ENCODE peak calls at places on chromosome 3, in five cellular contexts. V is astrocyte of the spinal cord, G is AG04450, J is heart left ventricle, D is body of pancreas. H is an unnamed sample.

GRCh38 chr3:86929046-86929445 is 61.9 kb downstream of the VGLL3 start:
- DNase-seq in G (no peak), D (no peak), V (no peak), J (no peak), H (no peak)

GRCh38 chr3:19256313-19256712 is 108.0 kb downstream of the KCNH8 start:
- DNase-seq in J (no peak), V (no peak), D (no peak), G (no peak), H (no peak)

GRCh38 chr3:148932976-148933375 is 58.4 kb upstream of the GYG1 start:
- DNase-seq in J (no peak), G (no peak), D (no peak), V (no peak), H (no peak)

GRCh38 chr3:127961963-127962362 is 46.9 kb downstream of the KBTBD12 start:
- DNase-seq in D (no peak), V (peak), G (no peak), J (no peak), H (no peak)

GRCh38 chr3:118863731-118864322 is 170.8 kb downstream of the IGSF11 start:
- DNase-seq in D (no peak), V (no peak), J (no peak), G (no peak), H (no peak)

GRCh38 chr3:107739227-107739626 is 216.5 kb downstream of the BBX start:
- DNase-seq in V (no peak), D (no peak), J (no peak), G (no peak), H (no peak)

GRCh38 chr3:140822381-140823047 is 119.1 kb upstream of the SLC25A36 start:
- DNase-seq in J (no peak), D (no peak), G (no peak), V (no peak), H (no peak)

GRCh38 chr3:133362539-133362938 is 37.3 kb upstream of the BFSP2 start:
- DNase-seq in G (no peak), V (no peak), D (no peak), J (no peak), H (no peak)

GRCh38 chr3:139974809-139975425 is 39.9 kb downstream of the CLSTN2 start:
- DNase-seq in J (no peak), V (no peak), D (no peak), G (no peak), H (no peak)

GRCh38 chr3:96803860-96804259 is 10.5 kb upstream of the EPHA6 start:
- DNase-seq in J (no peak), D (no peak), G (no peak), V (no peak), H (no peak)

GRCh38 chr3:4065080-4065479 is 238.1 kb upstream of the SETMAR start:
- DNase-seq in D (no peak), J (no peak), V (no peak), G (no peak), H (no peak)

GRCh38 chr3:193803288-193803687 is 210.3 kb downstream of the OPA1 start:
- DNase-seq in J (no peak), G (no peak), D (peak), V (no peak), H (no peak)

GRCh38 chr3:159850481-159850880 is 138.2 kb upstream of the IL12A start:
- DNase-seq in G (no peak), D (no peak), V (no peak), J (no peak), H (no peak)

GRCh38 chr3:158313344-158313927 is 203.5 kb downstream of the RSRC1 start:
- DNase-seq in D (no peak), V (peak), G (no peak), J (no peak), H (no peak)

GRCh38 chr3:7577513-7577912 is 716.6 kb downstream of the GRM7 start:
- DNase-seq in J (no peak), D (no peak), G (no peak), V (no peak), H (no peak)

GRCh38 chr3:35659808-35660207 is 20.5 kb downstream of the ARPP21 start:
- DNase-seq in J (no peak), G (no peak), V (no peak), D (no peak), H (no peak)

GRCh38 chr3:115525726-115526125 is 97.6 kb upstream of the GAP43 start:
- DNase-seq in J (no peak), D (no peak), G (no peak), V (peak), H (no peak)

GRCh38 chr3:193776626-193777025 is 183.6 kb downstream of the OPA1 start:
- DNase-seq in V (no peak), G (no peak), D (no peak), J (no peak), H (no peak)

GRCh38 chr3:153284282-153284938 is 122.4 kb downstream of the RAP2B start:
- DNase-seq in D (no peak), V (peak), G (peak), J (peak), H (no peak)

GRCh38 chr3:81651139-81651538 is 110.3 kb downstream of the GBE1 start:
- DNase-seq in J (no peak), G (no peak), D (no peak), V (no peak), H (no peak)

GRCh38 chr3:81352867-81353266 is 408.6 kb downstream of the GBE1 start:
- DNase-seq in J (no peak), D (no peak), V (peak), G (no peak), H (no peak)

GRCh38 chr3:80733522-80734176 is 965.9 kb upstream of the ROBO1 start:
- DNase-seq in D (peak), J (no peak), V (peak), G (no peak), H (no peak)

GRCh38 chr3:15206662-15207576 is 873 bp downstream of the CAPN7 start:
- DNase-seq in J (peak), V (peak), D (peak), G (no peak), H (no peak)

GRCh38 chr3:29805757-29806156 is 524.9 kb downstream of the RBMS3 start:
- DNase-seq in G (no peak), D (no peak), V (peak), J (no peak), H (no peak)

GRCh38 chr3:120743081-120743365 is 479 bp downstream of the GTF2E1 start:
- DNase-seq in J (no peak), V (peak), D (no peak), G (no peak), H (no peak)

GRCh38 chr3:142642956-142643355 is 46.8 kb downstream of the PLS1 start:
- DNase-seq in D (no peak), G (no peak), J (no peak), V (no peak), H (no peak)

GRCh38 chr3:52176951-52177700 is 20.8 kb upstream of the ALAS1 start:
- DNase-seq in J (no peak), G (no peak), D (no peak), V (no peak), H (no peak)

GRCh38 chr3:122353215-122353614 is 28.2 kb downstream of the CSTA start:
- DNase-seq in V (no peak), D (no peak), J (no peak), G (no peak), H (no peak)

GRCh38 chr3:129248286-129248979 is 973 bp upstream of the COPG1 start:
- DNase-seq in D (peak), V (no peak), G (no peak), J (no peak), H (no peak)

GRCh38 chr3:39905788-39906187 is 96.4 kb downstream of the MYRIP start:
- DNase-seq in J (no peak), G (no peak), V (no peak), D (no peak), H (no peak)

GRCh38 chr3:16102187-16102561 is 72.3 kb upstream of the GALNT15 start:
- DNase-seq in D (no peak), J (no peak), V (no peak), G (no peak), H (no peak)

GRCh38 chr3:157384526-157384925 is 52.1 kb upstream of the PTX3 start:
- DNase-seq in V (no peak), D (no peak), G (no peak), J (no peak), H (no peak)

GRCh38 chr3:59412506-59412905 is 362.7 kb upstream of the CFAP20DC start:
- DNase-seq in G (no peak), V (no peak), J (no peak), D (no peak), H (no peak)

GRCh38 chr3:171285287-171285686 is 174.9 kb downstream of the TNIK start:
- DNase-seq in V (no peak), G (no peak), J (no peak), D (no peak), H (no peak)

GRCh38 chr3:108527827-108528226 is 17.4 kb upstream of the MYH15 start:
- DNase-seq in J (no peak), V (no peak), G (no peak), D (no peak), H (no peak)

GRCh38 chr3:36876181-36876936 is 68.5 kb downstream of the TRANK1 start:
- DNase-seq in J (no peak), V (no peak), D (no peak), G (no peak), H (no peak)

GRCh38 chr3:120381503-120381902 is 32.3 kb upstream of the LRRC58 start:
- DNase-seq in D (no peak), V (no peak), G (no peak), J (no peak), H (no peak)

GRCh38 chr3:7272203-7272602 is 411.3 kb downstream of the GRM7 start:
- DNase-seq in G (no peak), J (no peak), V (no peak), D (no peak), H (no peak)

GRCh38 chr3:185555101-185555501 is 2.7 kb upstream of the LIPH start:
- DNase-seq in J (no peak), V (no peak), D (no peak), G (no peak), H (no peak)

GRCh38 chr3:189272500-189273119 is 100.8 kb downstream of the TPRG1 start:
- DNase-seq in G (no peak), J (no peak), V (no peak), D (no peak), H (no peak)
- TF ChIP-seq CTCF in G (peak), J (no peak), V (peak), D (peak), H (peak)

GRCh38 chr3:11212784-11213183 is 58.5 kb downstream of the HRH1 start:
- DNase-seq in V (no peak), G (no peak), D (no peak), J (no peak), H (no peak)

GRCh38 chr3:11212301-11212613 is 58.0 kb downstream of the HRH1 start:
- DNase-seq in V (peak), D (no peak), J (no peak), G (no peak), H (no peak)

GRCh38 chr3:11214451-11214987 is 57.7 kb upstream of the ATG7 start:
- DNase-seq in V (no peak), J (no peak), G (no peak), D (no peak), H (no peak)

GRCh38 chr3:11213810-11214450 is 58.3 kb upstream of the ATG7 start:
- DNase-seq in J (no peak), D (no peak), G (no peak), V (no peak), H (no peak)

DNA sequence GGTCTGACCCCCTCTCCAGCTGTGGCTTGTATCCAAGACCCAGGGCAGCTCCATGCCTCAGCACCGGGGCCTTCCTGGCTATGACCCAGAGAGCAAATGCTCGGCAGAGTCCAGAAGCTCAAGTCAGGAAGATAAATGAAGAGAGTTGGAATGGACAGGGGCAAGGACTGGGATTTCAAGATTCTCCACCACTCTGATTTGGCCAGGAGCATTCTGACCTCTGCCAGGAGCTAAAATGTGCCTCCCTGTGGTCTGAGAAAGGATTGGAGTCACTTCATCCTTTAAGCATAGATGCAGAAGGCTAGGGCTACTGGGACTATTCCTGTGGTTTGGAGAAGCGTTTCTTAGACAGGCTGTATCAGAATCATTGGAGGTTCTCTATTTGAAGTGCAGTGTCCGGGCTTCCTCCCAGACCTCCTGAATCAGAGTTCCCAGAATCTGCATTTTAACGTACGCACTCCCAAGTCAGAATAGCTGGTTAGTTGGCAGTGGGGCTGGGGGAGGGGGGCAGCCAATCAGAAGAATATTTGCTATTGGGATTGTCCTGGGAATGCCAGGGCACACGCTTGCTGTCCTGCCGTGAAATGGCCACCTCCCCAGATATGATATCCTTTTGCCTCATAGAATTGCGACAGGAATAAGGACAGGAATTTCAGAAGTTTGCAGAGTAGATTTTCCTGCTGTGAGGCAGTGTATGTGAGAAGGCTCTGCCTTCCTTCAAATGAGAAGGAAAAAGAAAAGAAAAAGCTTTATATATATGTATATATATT is 57.4 kb downstream of the HRH1 start:
- DNase-seq in V (peak), J (no peak), G (no peak), D (no peak), H (no peak)
- TF ChIP-seq CTCF in V (peak), J (no peak), G (peak), D (no peak), H (no peak)

GRCh38 chr3:49029563-49029884 is 326 bp upstream of the IMPDH2 start:
- DNase-seq in V (no peak), J (no peak), G (no peak), D (no peak), H (no peak)

GRCh38 chr3:49030331-49030730 is 1.1 kb upstream of the IMPDH2 start:
- DNase-seq in V (no peak), D (no peak), J (no peak), G (no peak), H (no peak)

GRCh38 chr3:49028298-49028672 is 913 bp downstream of the IMPDH2 start:
- DNase-seq in V (no peak), D (no peak), G (no peak), J (no peak), H (no peak)

GRCh38 chr3:49027634-49028033 is 1.6 kb downstream of the IMPDH2 start:
- DNase-seq in V (no peak), D (no peak), G (no peak), J (no peak), H (no peak)

GRCh38 chr3:49028673-49029562 is at the start of gene IMPDH2:
- DNase-seq in G (peak), J (peak), V (peak), D (peak), H (peak)
- TF ChIP-seq CTCF in G (no peak), J (no peak), V (peak), D (peak), H (no peak)

DNA sequence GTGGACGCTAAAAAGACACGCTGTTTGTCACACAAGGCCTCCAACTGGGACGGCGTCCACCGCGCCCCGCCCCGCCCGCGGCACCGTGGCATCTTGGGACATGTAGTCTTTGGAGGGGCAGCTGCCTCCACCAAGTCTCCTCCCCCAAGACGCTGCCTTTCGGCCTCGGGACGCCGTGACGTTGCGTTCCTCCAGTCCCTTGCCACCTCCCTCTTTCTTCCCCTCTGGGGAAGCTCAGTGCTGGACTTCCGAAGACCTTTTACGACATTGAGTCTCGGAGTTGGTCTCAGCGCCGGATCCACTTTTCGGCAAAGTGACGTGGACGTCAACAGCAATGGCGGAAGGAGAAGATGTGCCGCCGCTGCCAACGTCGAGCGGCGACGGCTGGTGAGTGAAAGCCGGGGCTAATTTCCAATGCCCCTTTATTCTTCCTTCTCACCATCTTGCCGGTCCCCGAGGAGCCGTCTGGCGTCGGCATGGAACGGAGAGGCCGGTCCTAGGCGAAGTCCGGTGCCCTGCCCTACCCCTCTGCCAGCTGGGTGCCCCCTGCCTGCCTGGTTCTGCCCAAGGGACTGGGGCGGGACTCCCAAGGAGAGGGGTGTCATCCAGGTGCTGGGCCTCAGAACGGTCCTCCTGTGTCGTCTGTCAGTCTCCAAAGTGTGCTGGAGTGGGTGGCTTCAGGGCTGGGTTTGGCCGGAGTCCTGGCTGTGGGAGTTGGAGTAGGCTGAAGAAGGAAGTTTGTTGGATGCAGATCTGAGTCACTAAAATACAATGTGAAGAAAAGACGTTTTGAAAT is at the start of gene TBC1D23:
- DNase-seq in G (peak), V (peak), D (peak), J (peak), H (peak)
- TF ChIP-seq CTCF in G (peak), V (no peak), D (peak), J (no peak), H (no peak)

GRCh38 chr3:111338059-111338698 is 203.8 kb upstream of the CD96 start:
- DNase-seq in V (peak), G (peak), D (peak), J (no peak), H (peak)
- TF ChIP-seq CTCF in V (peak), G (peak), D (peak), J (peak), H (peak)

GRCh38 chr3:50370594-50370993 is 11.3 kb upstream of the TMEM115 start:
- DNase-seq in G (no peak), J (no peak), D (no peak), V (no peak), H (no peak)
- TF ChIP-seq CTCF in G (peak), J (no peak), D (no peak), V (peak), H (no peak)

GRCh38 chr3:32500225-32500624 is 2.4 kb downstream of the CMTM6 start:
- DNase-seq in V (no peak), J (no peak), D (no peak), G (no peak), H (no peak)

GRCh38 chr3:32500880-32501784 is 1.5 kb downstream of the CMTM6 start:
- DNase-seq in V (no peak), D (no peak), G (no peak), J (peak), H (no peak)

GRCh38 chr3:32502944-32503286 is 263 bp upstream of the CMTM6 start:
- DNase-seq in G (no peak), D (no peak), J (no peak), V (no peak), H (no peak)

GRCh38 chr3:32501785-32502088 is 915 bp downstream of the CMTM6 start:
- DNase-seq in D (no peak), G (no peak), J (no peak), V (no peak), H (no peak)

DNA sequence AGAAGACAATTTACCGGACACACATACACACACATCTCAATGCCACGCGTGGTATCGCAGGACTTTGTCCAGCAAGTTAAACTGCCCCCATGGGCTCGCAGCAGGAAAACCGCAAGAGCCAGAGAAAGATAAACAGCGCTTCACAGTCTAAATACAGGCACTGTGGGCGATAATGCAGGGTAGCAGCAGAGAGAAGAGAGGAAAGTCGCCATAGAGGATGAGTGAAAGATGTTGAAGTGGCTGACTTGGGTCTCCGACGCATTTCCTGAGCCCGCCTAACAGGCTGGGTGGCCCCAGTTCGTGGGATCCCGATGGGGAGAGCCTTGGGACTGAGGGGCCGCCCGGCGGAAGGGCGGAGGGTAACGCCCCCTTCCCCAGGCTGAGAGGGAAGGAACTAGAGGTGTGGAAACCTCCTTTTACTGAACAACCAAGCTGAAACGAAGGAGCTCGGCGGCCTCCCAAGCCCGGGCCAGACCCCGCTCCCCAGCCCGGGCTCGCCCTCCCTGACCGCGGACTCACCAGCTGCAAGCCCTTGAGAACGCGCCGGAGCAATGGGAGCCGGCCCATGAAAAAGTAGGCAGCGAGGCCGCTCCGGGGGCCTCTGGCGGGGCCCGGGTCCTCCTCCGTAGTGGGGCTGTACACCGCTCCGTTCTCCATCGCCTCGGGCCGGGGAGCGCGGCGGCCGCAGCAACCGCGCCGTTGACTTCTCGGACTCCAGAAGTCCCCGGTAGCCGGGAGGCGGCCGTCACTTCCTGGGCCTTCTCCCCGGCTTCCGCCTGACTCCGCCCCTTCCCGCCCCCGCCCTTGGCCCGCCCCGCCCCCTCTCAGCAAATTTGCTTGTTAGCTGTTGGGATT is at the start of gene CMTM6:
- DNase-seq in J (peak), V (peak), D (peak), G (peak), H (peak)
- TF ChIP-seq CTCF in J (no peak), V (no peak), D (no peak), G (no peak), H (no peak)

DNA sequence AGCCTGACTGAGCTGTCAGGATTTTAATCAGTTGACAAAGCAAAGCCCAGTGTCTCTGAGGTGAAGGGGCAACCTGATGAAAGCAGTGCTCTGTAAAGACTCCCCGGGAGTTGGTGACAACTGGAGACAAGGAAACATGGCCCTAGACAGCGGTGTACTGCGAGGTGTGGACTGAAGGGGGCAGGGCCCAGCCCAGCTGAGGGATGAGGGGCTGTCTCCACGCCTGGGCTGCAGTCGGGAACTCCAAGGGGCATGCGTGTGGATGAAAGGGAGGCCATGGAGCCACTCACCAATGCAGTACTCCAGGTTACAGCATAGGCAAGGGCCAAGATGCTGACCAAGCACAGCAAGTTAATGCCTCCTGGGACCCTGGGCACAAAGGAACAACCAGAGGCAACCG is 45.1 kb downstream of the SCAP start:
- DNase-seq in D (no peak), G (no peak), V (no peak), J (no peak), H (no peak)
- TF ChIP-seq CTCF in D (no peak), G (no peak), V (no peak), J (no peak), H (no peak)

H was measured in glutamatergic neuron.